ENCODE peak calls at places on chromosomes 1 and 21, in seven cellular contexts. One of them, this sample, is unnamed.

GRCh38 chr21:17495680-17496079 is 17.2 kb upstream of the CXADR start:
- DNase-seq in anterior cingulate cortex: no peak
- DNase-seq in choroid plexus epithelial cell: peak
- DNase-seq in brain pericyte: no peak
- DNase-seq in NCI-H460: no peak
- DNase-seq in neural crest cell: no peak
- DNase-seq in SW480: no peak
- DNase-seq in this sample: no peak

GRCh38 chr1:119648620-119649004 is 546 bp upstream of the ZNF697 start:
- DNase-seq in neural crest cell: no peak
- DNase-seq in choroid plexus epithelial cell: no peak
- DNase-seq in brain pericyte: no peak
- DNase-seq in SW480: no peak
- DNase-seq in NCI-H460: no peak
- DNase-seq in anterior cingulate cortex: no peak
- DNase-seq in this sample: no peak

GRCh38 chr21:25911730-25912401 is 177.1 kb downstream of the GABPA start:
- DNase-seq in neural crest cell: peak
- DNase-seq in SW480: no peak
- DNase-seq in choroid plexus epithelial cell: no peak
- DNase-seq in brain pericyte: no peak
- DNase-seq in anterior cingulate cortex: peak
- DNase-seq in NCI-H460: no peak
- DNase-seq in this sample: no peak

GRCh38 chr1:85707990-85708825 is at the start of gene ZNHIT6:
- DNase-seq in anterior cingulate cortex: peak
- DNase-seq in choroid plexus epithelial cell: peak
- DNase-seq in neural crest cell: peak
- DNase-seq in brain pericyte: peak
- DNase-seq in NCI-H460: peak
- DNase-seq in SW480: peak
- DNase-seq in this sample: peak

GRCh38 chr1:189620471-189620870 is 857.2 kb downstream of the BRINP3 start:
- DNase-seq in choroid plexus epithelial cell: no peak
- DNase-seq in brain pericyte: no peak
- DNase-seq in anterior cingulate cortex: no peak
- DNase-seq in NCI-H460: no peak
- DNase-seq in SW480: no peak
- DNase-seq in neural crest cell: no peak
- DNase-seq in this sample: no peak

GRCh38 chr1:106536741-106537140 is 519.7 kb upstream of the PRMT6 start:
- DNase-seq in choroid plexus epithelial cell: no peak
- DNase-seq in neural crest cell: no peak
- DNase-seq in anterior cingulate cortex: no peak
- DNase-seq in SW480: no peak
- DNase-seq in brain pericyte: no peak
- DNase-seq in NCI-H460: no peak
- DNase-seq in this sample: no peak

GRCh38 chr21:16713331-16714114 is 799.3 kb upstream of the CXADR start:
- DNase-seq in neural crest cell: no peak
- DNase-seq in SW480: no peak
- DNase-seq in brain pericyte: no peak
- DNase-seq in anterior cingulate cortex: no peak
- DNase-seq in choroid plexus epithelial cell: peak
- DNase-seq in NCI-H460: no peak
- DNase-seq in this sample: no peak

GRCh38 chr1:235866913-235867850 is 476 bp upstream of the LYST start:
- DNase-seq in neural crest cell: peak
- DNase-seq in NCI-H460: peak
- DNase-seq in brain pericyte: peak
- DNase-seq in anterior cingulate cortex: peak
- DNase-seq in choroid plexus epithelial cell: peak
- DNase-seq in SW480: peak
- DNase-seq in this sample: peak

GRCh38 chr1:225819346-225820192 is 9.6 kb downstream of the EPHX1 start:
- DNase-seq in neural crest cell: no peak
- DNase-seq in brain pericyte: no peak
- DNase-seq in choroid plexus epithelial cell: peak
- DNase-seq in NCI-H460: no peak
- DNase-seq in SW480: no peak
- DNase-seq in anterior cingulate cortex: no peak
- DNase-seq in this sample: no peak

GRCh38 chr1:8365661-8366362 is 47.9 kb downstream of the SLC45A1 start:
- DNase-seq in anterior cingulate cortex: no peak
- DNase-seq in neural crest cell: no peak
- DNase-seq in NCI-H460: no peak
- DNase-seq in SW480: no peak
- DNase-seq in brain pericyte: no peak
- DNase-seq in choroid plexus epithelial cell: no peak
- DNase-seq in this sample: no peak

GRCh38 chr1:17340358-17340757 is 31.6 kb upstream of the PADI6 start:
- DNase-seq in brain pericyte: no peak
- DNase-seq in anterior cingulate cortex: no peak
- DNase-seq in choroid plexus epithelial cell: no peak
- DNase-seq in neural crest cell: no peak
- DNase-seq in SW480: peak
- DNase-seq in NCI-H460: no peak
- DNase-seq in this sample: peak

GRCh38 chr1:211734791-211735190 is 59.4 kb upstream of the NEK2 start:
- DNase-seq in choroid plexus epithelial cell: no peak
- DNase-seq in NCI-H460: no peak
- DNase-seq in SW480: no peak
- DNase-seq in brain pericyte: no peak
- DNase-seq in anterior cingulate cortex: no peak
- DNase-seq in neural crest cell: no peak
- DNase-seq in this sample: peak

GRCh38 chr1:12047120-12047876 is 15.8 kb upstream of the TNFRSF8 start:
- DNase-seq in neural crest cell: no peak
- DNase-seq in choroid plexus epithelial cell: peak
- DNase-seq in anterior cingulate cortex: no peak
- DNase-seq in brain pericyte: no peak
- DNase-seq in NCI-H460: no peak
- DNase-seq in SW480: no peak
- DNase-seq in this sample: no peak

GRCh38 chr1:211813590-211813989 is 17.0 kb downstream of the LPGAT1 start:
- DNase-seq in brain pericyte: no peak
- DNase-seq in neural crest cell: no peak
- DNase-seq in choroid plexus epithelial cell: peak
- DNase-seq in SW480: no peak
- DNase-seq in NCI-H460: no peak
- DNase-seq in anterior cingulate cortex: no peak
- DNase-seq in this sample: no peak

GRCh38 chr21:36661511-36662309 is 37.2 kb upstream of the SIM2 start:
- DNase-seq in neural crest cell: peak
- DNase-seq in brain pericyte: no peak
- DNase-seq in SW480: peak
- DNase-seq in NCI-H460: peak
- DNase-seq in anterior cingulate cortex: peak
- DNase-seq in choroid plexus epithelial cell: peak
- DNase-seq in this sample: peak

GRCh38 chr1:201358596-201358995 is 18.9 kb downstream of the TNNT2 start:
- DNase-seq in SW480: peak
- DNase-seq in brain pericyte: no peak
- DNase-seq in NCI-H460: no peak
- DNase-seq in neural crest cell: no peak
- DNase-seq in choroid plexus epithelial cell: no peak
- DNase-seq in anterior cingulate cortex: no peak
- DNase-seq in this sample: no peak